ENCODE peak calls at places on chromosomes 7 and 10, in six cellular contexts. V is AG09309, F is foreskin fibroblast, M is hepatocyte, K is choroid plexus epithelial cell, B is fibroblast of pulmonary artery. J is an unnamed sample.

GRCh38 chr10:53314856-53315255 is 542.3 kb upstream of the MBL2 start:
- DNase-seq in K (peak), M (peak), B (peak), V (peak), F (peak), J (no peak)

GRCh38 chr7:92641921-92642511 is 51.8 kb upstream of the FAM133B start:
- DNase-seq in K (peak), B (peak), M (no peak), F (peak), V (no peak), J (no peak)

GRCh38 chr10:98259606-98260319 is 8.2 kb downstream of the LOXL4 start:
- DNase-seq in K (peak), M (no peak), F (peak), B (no peak), V (no peak), J (peak)

GRCh38 chr7:76185187-76185915 is 16.3 kb upstream of the SRRM3 start:
- DNase-seq in F (no peak), K (no peak), V (no peak), B (no peak), M (no peak), J (no peak)

GRCh38 chr7:96786261-96786997 is 76.8 kb upstream of the SEM1 start:
- DNase-seq in F (no peak), B (no peak), M (peak), K (no peak), V (no peak), J (no peak)

GRCh38 chr10:36344240-36344639 is 702.1 kb upstream of the FZD8 start:
- DNase-seq in B (no peak), K (no peak), F (no peak), M (no peak), V (no peak), J (no peak)

GRCh38 chr7:64541438-64542359 is 21.2 kb downstream of the ZNF680 start:
- DNase-seq in M (no peak), V (no peak), B (peak), F (peak), K (peak), J (peak)

GRCh38 chr7:116920359-116920758 is 32.9 kb upstream of the ST7 start:
- DNase-seq in K (no peak), M (no peak), B (no peak), V (no peak), F (no peak), J (no peak)

GRCh38 chr10:63520463-63521388 is 475 bp upstream of the REEP3 start:
- DNase-seq in B (peak), F (no peak), M (peak), V (peak), K (peak), J (peak)

GRCh38 chr7:27793780-27794179 is 53.8 kb downstream of the TAX1BP1 start:
- DNase-seq in K (peak), V (no peak), M (peak), F (peak), B (peak), J (no peak)

GRCh38 chr10:103645141-103646054 is 151.9 kb downstream of the NEURL1 start:
- DNase-seq in M (peak), V (peak), F (peak), B (peak), K (peak), J (peak)

GRCh38 chr7:8481752-8482446 is 48.5 kb downstream of the NXPH1 start:
- DNase-seq in M (no peak), F (no peak), K (no peak), B (no peak), V (no peak), J (peak)

GRCh38 chr10:118870467-118871243 is 115.9 kb upstream of the CACUL1 start:
- DNase-seq in B (peak), M (peak), K (peak), F (peak), V (peak), J (peak)

GRCh38 chr7:1979591-1980560 is 252.9 kb downstream of the MAD1L1 start:
- DNase-seq in M (no peak), K (no peak), B (no peak), F (no peak), V (no peak), J (no peak)

GRCh38 chr10:33217854-33218253 is 116.6 kb downstream of the NRP1 start:
- DNase-seq in F (no peak), V (no peak), K (no peak), B (no peak), M (no peak), J (no peak)

GRCh38 chr7:77698042-77698625 is 1.9 kb downstream of the RSBN1L start:
- DNase-seq in V (no peak), B (no peak), F (no peak), M (no peak), K (peak), J (no peak)

GRCh38 chr10:86113044-86113443 is 253.6 kb downstream of the GRID1 start:
- DNase-seq in M (no peak), K (no peak), V (no peak), B (no peak), F (no peak), J (no peak)

GRCh38 chr7:56105508-56105907 is 768 bp downstream of the CHCHD2 start:
- DNase-seq in K (peak), F (peak), V (peak), B (peak), M (no peak), J (no peak)

GRCh38 chr10:15387021-15387420 is 15.9 kb upstream of the FAM171A1 start:
- DNase-seq in F (no peak), K (no peak), M (no peak), V (no peak), B (no peak), J (no peak)

GRCh38 chr10:104337527-104337984 is 709 bp downstream of the ITPRIP start:
- DNase-seq in V (no peak), F (peak), M (no peak), K (peak), B (peak), J (no peak)

GRCh38 chr10:63346015-63346441 is 119.7 kb downstream of the JMJD1C start:
- DNase-seq in V (no peak), B (peak), F (peak), M (no peak), K (peak), J (no peak)

GRCh38 chr10:23375366-23375765 is 30.8 kb upstream of the C10orf67 start:
- DNase-seq in M (no peak), V (no peak), F (no peak), B (no peak), K (no peak), J (no peak)

GRCh38 chr10:110803830-110804338 is 67.8 kb upstream of the PDCD4 start:
- DNase-seq in B (peak), V (no peak), K (peak), M (peak), F (peak), J (no peak)

GRCh38 chr7:95595825-95596182 is 512 bp downstream of the PDK4 start:
- DNase-seq in V (no peak), B (no peak), K (peak), F (peak), M (no peak), J (no peak)

GRCh38 chr7:22579961-22580360 is 80.0 kb upstream of the STEAP1B start:
- DNase-seq in F (no peak), M (no peak), K (no peak), V (no peak), B (no peak), J (no peak)

GRCh38 chr7:121107923-121108498 is 119.5 kb downstream of the CPED1 start:
- DNase-seq in K (peak), F (peak), M (peak), B (peak), V (peak), J (no peak)

GRCh38 chr7:44974549-44974948 is 4.3 kb downstream of the MYO1G start:
- DNase-seq in F (no peak), M (no peak), V (no peak), B (no peak), K (no peak), J (no peak)

GRCh38 chr10:103690281-103690680 is 165.1 kb downstream of the SH3PXD2A start:
- DNase-seq in M (no peak), V (no peak), K (no peak), B (no peak), F (no peak), J (no peak)

GRCh38 chr7:63067897-63068585 is 930.6 kb upstream of the ZNF722 start:
- DNase-seq in F (no peak), M (no peak), B (no peak), K (no peak), V (no peak), J (no peak)

GRCh38 chr7:102286237-102287081 is at the start of gene SH2B2:
- DNase-seq in K (peak), B (peak), M (peak), V (no peak), F (peak), J (peak)

GRCh38 chr10:125084191-125085186 is 75.9 kb downstream of the CTBP2 start:
- DNase-seq in K (peak), V (peak), B (peak), F (peak), M (peak), J (peak)
- TF ChIP-seq CTCF in K (peak), V (peak), B (peak), F (peak), M (no peak), J (no peak)

GRCh38 chr10:10745281-10745680 is 272.4 kb upstream of the CELF2 start:
- DNase-seq in V (no peak), F (no peak), M (no peak), K (peak), B (no peak), J (no peak)
- TF ChIP-seq CTCF in V (no peak), F (no peak), M (no peak), K (no peak), B (no peak), J (no peak)

DNA sequence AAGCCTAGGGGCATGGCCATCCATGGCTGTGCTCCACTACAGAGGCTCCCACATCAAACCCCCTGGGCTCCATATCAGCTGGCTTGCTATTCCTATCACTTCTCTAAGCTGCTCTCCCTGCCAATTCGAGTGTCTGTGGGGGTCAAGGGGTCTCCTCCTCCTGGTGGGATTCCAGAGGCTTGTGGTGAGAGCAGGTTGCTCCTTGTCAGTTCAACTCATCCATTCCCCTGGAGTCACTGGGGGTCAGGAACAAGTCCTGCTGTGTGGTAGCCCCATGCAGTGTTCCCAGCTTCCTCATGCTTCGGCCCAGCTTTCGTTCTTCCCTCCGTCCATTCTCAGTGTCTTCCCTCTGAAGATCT is 86.6 kb upstream of the UNC5B start:
- DNase-seq in K (no peak), B (no peak), F (no peak), V (no peak), M (peak), J (no peak)
- TF ChIP-seq CTCF in K (no peak), B (no peak), F (no peak), V (no peak), M (no peak), J (no peak)

GRCh38 chr7:150404172-150404784 is 25.1 kb downstream of the ZNF775 start:
- DNase-seq in K (no peak), M (peak), B (peak), V (no peak), F (no peak), J (no peak)

GRCh38 chr7:150403376-150404171 is 24.4 kb downstream of the ZNF775 start:
- DNase-seq in V (no peak), M (peak), B (no peak), F (no peak), K (no peak), J (no peak)

GRCh38 chr7:150405584-150406310 is 26.6 kb downstream of the ZNF775 start:
- DNase-seq in M (peak), B (no peak), K (peak), V (no peak), F (peak), J (no peak)

GRCh38 chr7:150406311-150406564 is 27.1 kb downstream of the ZNF775 start:
- DNase-seq in F (no peak), M (no peak), K (no peak), B (no peak), V (no peak), J (no peak)

DNA sequence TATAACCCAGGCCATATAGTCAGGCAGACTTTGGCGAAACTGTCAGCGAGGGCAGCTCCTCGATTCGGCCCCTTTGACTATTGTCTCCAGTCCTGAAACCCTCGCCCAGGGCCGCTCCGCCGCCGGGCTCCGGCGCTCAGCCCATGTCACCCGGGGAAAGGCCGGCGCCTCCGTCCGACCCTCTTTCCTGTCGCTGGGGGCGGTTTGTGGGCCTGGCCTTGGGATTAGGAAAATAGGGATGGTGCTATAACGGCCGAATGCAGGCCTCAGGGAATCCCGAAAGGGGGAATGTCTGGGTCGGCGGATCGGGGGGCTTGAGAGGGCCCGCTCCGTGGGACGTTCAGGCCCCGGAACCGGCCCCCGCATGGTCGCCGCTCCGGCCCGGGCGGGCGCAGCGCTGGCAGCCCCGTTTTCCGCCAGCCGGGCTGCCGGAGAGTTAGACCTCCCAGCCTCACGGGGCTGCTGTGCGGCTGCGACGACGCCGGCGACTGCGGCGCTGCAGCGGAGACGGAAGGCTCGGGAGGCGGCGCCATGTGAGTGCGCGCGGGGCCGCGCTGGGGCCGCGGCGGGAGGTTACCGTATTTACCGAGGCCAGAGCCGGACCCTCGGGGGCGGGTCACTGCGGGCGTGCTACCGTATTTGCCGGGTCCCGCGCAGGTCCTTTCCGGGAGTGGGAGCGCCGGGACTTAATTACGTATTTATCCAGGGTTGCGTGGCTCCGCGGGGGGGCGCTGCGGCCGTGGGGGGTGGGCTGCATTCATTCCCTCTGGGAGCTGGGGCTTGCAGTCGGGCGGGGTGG is 25.9 kb downstream of the ZNF775 start:
- DNase-seq in B (peak), V (peak), K (peak), F (peak), M (peak), J (peak)
- TF ChIP-seq CTCF in B (no peak), V (no peak), K (no peak), F (no peak), M (peak), J (no peak)

GRCh38 chr10:47359626-47360418 is 11.7 kb downstream of the RBP3 start:
- DNase-seq in M (no peak), B (no peak), F (no peak), K (no peak), V (no peak), J (no peak)

GRCh38 chr10:47362199-47362598 is 14.0 kb downstream of the RBP3 start:
- DNase-seq in B (no peak), F (no peak), K (no peak), V (no peak), M (no peak), J (no peak)

GRCh38 chr10:47359101-47359500 is 10.9 kb downstream of the RBP3 start:
- DNase-seq in V (no peak), B (no peak), K (no peak), F (no peak), M (no peak), J (no peak)

GRCh38 chr10:47360419-47361040 is 12.4 kb downstream of the RBP3 start:
- DNase-seq in F (no peak), V (no peak), K (no peak), B (no peak), M (no peak), J (no peak)

DNA sequence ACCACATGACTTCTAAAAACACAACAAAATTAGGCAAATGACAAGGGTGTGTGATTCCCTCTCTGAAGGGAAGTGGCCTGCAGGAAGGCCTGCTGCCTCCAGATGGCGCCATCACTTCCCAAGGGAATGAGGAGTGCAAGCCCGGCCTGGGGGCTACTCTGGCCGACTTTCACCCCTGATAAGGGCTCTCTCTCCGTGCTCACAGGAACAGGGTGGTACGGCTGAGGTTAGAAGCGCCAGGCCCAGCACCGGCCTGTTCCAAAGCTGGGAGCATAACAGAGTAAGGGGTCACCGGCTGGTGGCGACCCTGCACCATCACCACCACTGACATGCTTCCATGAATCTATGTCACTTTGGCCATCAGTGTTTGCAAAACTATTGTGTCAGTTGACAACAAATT is 13.1 kb downstream of the RBP3 start:
- DNase-seq in M (peak), B (peak), F (peak), K (peak), V (no peak), J (no peak)
- TF ChIP-seq CTCF in M (peak), B (peak), F (peak), K (peak), V (peak), J (peak)

DNA sequence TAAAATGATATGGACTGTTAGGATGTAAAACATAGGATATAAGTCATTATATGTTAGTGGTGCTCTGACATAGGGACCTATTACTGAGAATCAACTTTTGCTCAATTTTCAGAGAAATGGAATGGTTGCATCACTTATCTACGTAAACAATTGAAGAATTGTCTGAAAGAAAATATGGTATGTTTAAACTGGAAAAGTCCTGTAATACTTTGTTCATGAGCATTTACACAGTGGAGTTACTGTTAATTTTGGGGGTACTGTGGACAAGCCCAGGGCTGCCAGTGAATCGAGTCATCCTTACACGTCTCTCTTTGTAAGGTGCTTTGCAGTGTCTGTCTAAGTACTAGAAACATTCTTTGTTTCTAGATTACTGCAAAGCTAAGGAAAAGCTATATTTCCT is 152.0 kb downstream of the ZNF22 start:
- DNase-seq in B (no peak), F (no peak), V (no peak), K (no peak), M (no peak), J (no peak)
- TF ChIP-seq CTCF in B (no peak), F (no peak), V (no peak), K (no peak), M (no peak), J (no peak)

GRCh38 chr7:522071-522937 is 2.7 kb upstream of the PDGFA start:
- DNase-seq in F (peak), K (peak), M (peak), B (peak), V (no peak), J (peak)
- TF ChIP-seq CTCF in F (no peak), K (no peak), M (peak), B (no peak), V (no peak), J (no peak)

GRCh38 chr10:100340948-100341847 is 5.8 kb upstream of the SCD start:
- DNase-seq in F (peak), M (peak), V (no peak), K (no peak), B (no peak), J (peak)

GRCh38 chr10:100345570-100346330 is 1.3 kb upstream of the SCD start:
- DNase-seq in F (peak), M (no peak), B (peak), V (no peak), K (peak), J (peak)

GRCh38 chr10:100344386-100344785 is 2.6 kb upstream of the SCD start:
- DNase-seq in B (no peak), K (no peak), M (no peak), V (no peak), F (no peak), J (no peak)

GRCh38 chr10:100341953-100342626 is 4.9 kb upstream of the SCD start:
- DNase-seq in B (peak), M (peak), K (peak), F (peak), V (no peak), J (peak)

GRCh38 chr10:100342627-100342972 is 4.4 kb upstream of the SCD start:
- DNase-seq in B (no peak), K (no peak), M (no peak), V (no peak), F (no peak), J (no peak)
- TF ChIP-seq CTCF in B (no peak), K (no peak), M (no peak), V (no peak), F (no peak), J (no peak)

GRCh38 chr10:25455980-25456567 is 281.3 kb downstream of the GPR158 start:
- DNase-seq in B (peak), K (peak), F (no peak), V (no peak), M (no peak), J (no peak)
- TF ChIP-seq CTCF in B (peak), K (peak), F (no peak), V (no peak), M (peak), J (no peak)

DNA sequence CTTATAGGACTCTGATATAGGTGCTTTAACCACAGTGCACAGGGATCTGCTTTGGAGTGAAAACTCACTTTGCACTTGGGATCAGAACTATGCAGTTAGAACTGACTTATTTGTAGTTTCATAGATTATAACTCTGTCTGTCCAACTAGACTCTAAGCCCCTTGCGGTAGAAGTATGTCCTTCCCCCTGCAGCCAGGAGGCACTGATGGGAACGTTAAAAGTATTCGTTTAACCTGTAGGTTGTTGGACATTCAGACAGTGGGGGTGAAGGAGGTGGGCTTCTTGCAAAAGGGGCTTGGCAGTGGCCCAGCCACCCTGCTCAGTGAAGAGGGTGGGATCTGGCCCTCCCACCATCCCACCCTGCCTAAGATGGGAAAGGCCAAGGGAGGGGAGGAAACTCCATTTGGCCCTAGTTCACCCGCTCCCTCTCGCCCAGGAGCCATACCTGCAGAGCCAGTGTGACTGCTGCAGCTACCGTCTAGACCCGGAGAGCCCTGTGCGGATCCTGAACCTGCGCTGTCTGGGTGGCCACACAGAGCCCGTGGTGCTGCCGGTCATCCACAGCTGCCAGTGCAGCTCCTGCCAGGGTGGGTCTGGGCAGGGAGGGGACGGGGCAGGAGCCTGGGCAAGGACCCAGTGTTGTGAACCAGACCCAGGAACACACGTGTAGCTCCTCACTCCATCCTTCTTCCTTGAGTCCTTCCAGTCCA is 5.7 kb upstream of the ZNF862 start:
- DNase-seq in M (no peak), V (no peak), B (no peak), F (no peak), K (no peak), J (no peak)
- TF ChIP-seq CTCF in M (no peak), V (no peak), B (peak), F (no peak), K (peak), J (no peak)